ENCODE peak calls at places on chromosomes 16 and 17, in nine cellular contexts. U is HTR-8/SVneo; L is germinal center; O is activated CD4-positive, alpha-beta T cell treated with anti-CD3 and anti-CD28 coated beads for 48 hours; Z is glomerular endothelial cell; F is Caki2; H is CD8-positive, alpha-beta memory T cell; A is iPS-NIHi11; D is nephron progenitor cell. M is an unnamed sample.

GRCh38 chr16:57252148-57252721 is 7.2 kb downstream of the ARL2BP start:
- DNase-seq in U (no peak), L (no peak), O (no peak), Z (no peak), F (peak), H (no peak), A (no peak), D (no peak), M (peak)

GRCh38 chr17:68035131-68035522 is 408 bp upstream of the KPNA2 start:
- DNase-seq in U (peak), L (no peak), O (peak), Z (no peak), F (no peak), H (peak), A (peak), D (peak), M (no peak)

GRCh38 chr17:71438631-71439146 is 682.1 kb upstream of the SOX9 start:
- DNase-seq in U (peak), L (no peak), O (no peak), Z (no peak), F (peak), H (no peak), A (no peak), D (no peak), M (peak)

GRCh38 chr16:63877401-63877800 is 1244.5 kb downstream of the CDH11 start:
- DNase-seq in U (no peak), L (no peak), O (no peak), Z (no peak), F (no peak), H (no peak), A (no peak), D (no peak), M (no peak)

GRCh38 chr17:8732406-8733065 is 12.1 kb downstream of the CCDC42 start:
- DNase-seq in U (no peak), L (no peak), O (no peak), Z (no peak), F (no peak), H (no peak), A (no peak), D (no peak), M (no peak)

GRCh38 chr16:66269631-66270332 is 96.7 kb upstream of the CDH5 start:
- DNase-seq in U (no peak), L (no peak), O (no peak), Z (no peak), F (no peak), H (no peak), A (no peak), D (no peak), M (no peak)

GRCh38 chr17:68019336-68019674 is 16.2 kb upstream of the KPNA2 start:
- DNase-seq in U (no peak), L (no peak), O (no peak), Z (no peak), F (no peak), H (no peak), A (no peak), D (no peak), M (no peak)

GRCh38 chr17:70655179-70655578 is 485.8 kb downstream of the KCNJ2 start:
- DNase-seq in U (no peak), L (no peak), O (no peak), Z (no peak), F (no peak), H (no peak), A (no peak), D (no peak), M (peak)

GRCh38 chr17:37146578-37147119 is 197.9 kb downstream of the AATF start:
- DNase-seq in U (no peak), L (peak), O (no peak), Z (no peak), F (no peak), H (no peak), A (no peak), D (no peak), M (no peak)

GRCh38 chr16:79618041-79618711 is 17.6 kb upstream of the MAF start:
- DNase-seq in U (no peak), L (no peak), O (no peak), Z (no peak), F (no peak), H (no peak), A (no peak), D (no peak), M (no peak)

GRCh38 chr17:49067163-49067562 is 65.4 kb upstream of the B4GALNT2 start:
- DNase-seq in U (no peak), L (no peak), O (no peak), Z (no peak), F (no peak), H (no peak), A (no peak), D (no peak), M (no peak)

GRCh38 chr16:85170066-85171003 is 58.1 kb upstream of the CIBAR2 start:
- DNase-seq in U (no peak), L (no peak), O (no peak), Z (no peak), F (no peak), H (no peak), A (no peak), D (peak), M (no peak)

GRCh38 chr17:30253316-30253715 is 17.8 kb upstream of the SLC6A4 start:
- DNase-seq in U (no peak), L (no peak), O (no peak), Z (no peak), F (no peak), H (no peak), A (no peak), D (no peak), M (peak)

GRCh38 chr16:66894948-66895696 is 14.8 kb downstream of the PDP2 start:
- DNase-seq in U (peak), L (peak), O (peak), Z (no peak), F (peak), H (peak), A (peak), D (peak), M (peak)

GRCh38 chr16:19517424-19518089 is 4.3 kb downstream of the GDE1 start:
- DNase-seq in U (no peak), L (no peak), O (no peak), Z (no peak), F (peak), H (no peak), A (no peak), D (no peak), M (peak)

GRCh38 chr16:66927012-66927436 is 1.7 kb upstream of the RRAD start:
- DNase-seq in U (peak), L (no peak), O (no peak), Z (no peak), F (peak), H (no peak), A (no peak), D (no peak), M (peak)

GRCh38 chr17:72004476-72005331 is 116.1 kb upstream of the SOX9 start:
- DNase-seq in U (no peak), L (no peak), O (no peak), Z (no peak), F (no peak), H (no peak), A (no peak), D (no peak), M (no peak)

GRCh38 chr16:69187387-69187890 is 475 bp downstream of the SNTB2 start:
- DNase-seq in U (no peak), L (peak), O (peak), Z (no peak), F (peak), H (peak), A (peak), D (peak), M (no peak)

GRCh38 chr17:61431594-61432311 is 20.5 kb upstream of the TBX4 start:
- DNase-seq in U (no peak), L (no peak), O (no peak), Z (no peak), F (peak), H (no peak), A (no peak), D (no peak), M (no peak)

GRCh38 chr16:85330694-85331188 is 218.5 kb upstream of the CIBAR2 start:
- DNase-seq in U (peak), L (peak), O (peak), Z (peak), F (peak), H (no peak), A (peak), D (peak), M (peak)

GRCh38 chr16:85935957-85936760 is 37.2 kb downstream of the IRF8 start:
- DNase-seq in U (no peak), L (peak), O (peak), Z (no peak), F (no peak), H (peak), A (no peak), D (no peak), M (no peak)

GRCh38 chr16:68289621-68290329 is 21.0 kb downstream of the SLC7A6OS start:
- DNase-seq in U (no peak), L (peak), O (peak), Z (no peak), F (no peak), H (no peak), A (no peak), D (no peak), M (no peak)

GRCh38 chr16:54437361-54437760 is 150.8 kb upstream of the IRX3 start:
- DNase-seq in U (no peak), L (no peak), O (no peak), Z (no peak), F (no peak), H (no peak), A (no peak), D (peak), M (no peak)

GRCh38 chr17:49285716-49286115 is 55.1 kb upstream of the PHOSPHO1 start:
- DNase-seq in U (no peak), L (no peak), O (no peak), Z (no peak), F (no peak), H (no peak), A (no peak), D (no peak), M (no peak)

GRCh38 chr17:9676742-9677387 is 31.5 kb downstream of the USP43 start:
- DNase-seq in U (peak), L (no peak), O (peak), Z (no peak), F (peak), H (no peak), A (no peak), D (no peak), M (peak)

GRCh38 chr16:78297066-78297666 is 197.7 kb downstream of the WWOX start:
- DNase-seq in U (no peak), L (no peak), O (no peak), Z (no peak), F (no peak), H (no peak), A (no peak), D (peak), M (peak)

GRCh38 chr17:37097162-37097561 is 148.4 kb downstream of the AATF start:
- DNase-seq in U (no peak), L (no peak), O (no peak), Z (no peak), F (no peak), H (no peak), A (no peak), D (no peak), M (no peak)

GRCh38 chr16:80263181-80263823 is 277.5 kb upstream of the DYNLRB2 start:
- DNase-seq in U (no peak), L (no peak), O (no peak), Z (no peak), F (no peak), H (no peak), A (no peak), D (no peak), M (no peak)

GRCh38 chr17:10585529-10585928 is 36.1 kb upstream of the MYH2 start:
- DNase-seq in U (no peak), L (no peak), O (no peak), Z (no peak), F (no peak), H (no peak), A (no peak), D (no peak), M (no peak)

GRCh38 chr17:71899317-71899716 is 221.5 kb upstream of the SOX9 start:
- DNase-seq in U (no peak), L (no peak), O (no peak), Z (no peak), F (peak), H (no peak), A (no peak), D (no peak), M (peak)

GRCh38 chr16:85460983-85461813 is 151.9 kb upstream of the GSE1 start:
- DNase-seq in U (no peak), L (no peak), O (no peak), Z (no peak), F (no peak), H (no peak), A (no peak), D (peak), M (peak)

GRCh38 chr17:45895304-45895968 is 1.1 kb downstream of the MAPT start:
- DNase-seq in U (no peak), L (peak), O (peak), Z (no peak), F (peak), H (no peak), A (peak), D (peak), M (no peak)

GRCh38 chr16:11980167-11980844 is 3.8 kb downstream of the SNX29 start:
- DNase-seq in U (no peak), L (no peak), O (no peak), Z (no peak), F (no peak), H (no peak), A (no peak), D (no peak), M (no peak)

GRCh38 chr16:22217890-22218730 is 12.0 kb downstream of the EEF2K start:
- DNase-seq in U (no peak), L (peak), O (peak), Z (no peak), F (peak), H (no peak), A (peak), D (no peak), M (no peak)

GRCh38 chr16:71645450-71645849 is 19.5 kb downstream of the MARVELD3 start:
- DNase-seq in U (peak), L (peak), O (peak), Z (no peak), F (no peak), H (no peak), A (peak), D (no peak), M (peak)

GRCh38 chr17:6531575-6531974 is 24.8 kb downstream of the PITPNM3 start:
- DNase-seq in U (no peak), L (no peak), O (no peak), Z (no peak), F (no peak), H (no peak), A (no peak), D (no peak), M (no peak)

GRCh38 chr17:49986396-49987289 is 8.4 kb downstream of the DLX3 start:
- DNase-seq in U (no peak), L (no peak), O (no peak), Z (no peak), F (no peak), H (no peak), A (no peak), D (no peak), M (no peak)